ENCODE peak calls at places on chromosomes 16 and 17, in seven cellular contexts. T, Z, Y, M, K, B and X are unnamed samples.

GRCh38 chr17:1220346-1220745 is 40.6 kb upstream of the ABR start:
- DNase-seq in Y (no peak), Z (no peak), T (no peak), K (no peak), M (no peak), B (no peak), X (no peak)

GRCh38 chr16:19380316-19380715 is 37.4 kb upstream of the TMC5 start:
- DNase-seq in Y (no peak), B (no peak), K (no peak), T (no peak), M (no peak), Z (no peak), X (no peak)

GRCh38 chr16:85648070-85648714 is 35.1 kb downstream of the GSE1 start:
- DNase-seq in B (no peak), Y (no peak), K (no peak), Z (no peak), T (no peak), M (no peak), X (no peak)

GRCh38 chr16:79169239-79169638 is 431.3 kb downstream of the MAF start:
- DNase-seq in T (no peak), M (no peak), Y (no peak), B (no peak), Z (peak), K (peak), X (no peak)

GRCh38 chr17:45314761-45315549 is 1.9 kb downstream of the MAP3K14 start:
- DNase-seq in K (no peak), B (no peak), T (peak), Y (no peak), M (no peak), Z (no peak), X (no peak)

GRCh38 chr16:51388516-51388951 is 237.5 kb upstream of the SALL1 start:
- DNase-seq in Y (no peak), K (no peak), M (no peak), T (no peak), Z (peak), B (no peak), X (no peak)

GRCh38 chr16:49281843-49282642 is 405 bp upstream of the CBLN1 start:
- DNase-seq in T (peak), Y (no peak), K (peak), Z (peak), M (peak), B (peak), X (peak)

GRCh38 chr17:40315206-40315605 is 6.2 kb downstream of the RARA start:
- DNase-seq in Y (no peak), Z (no peak), T (no peak), M (no peak), K (no peak), B (no peak), X (no peak)

GRCh38 chr16:73183678-73184092 is 135.8 kb upstream of the ZFHX3 start:
- DNase-seq in Y (peak), Z (no peak), B (no peak), T (no peak), M (peak), K (no peak), X (peak)

GRCh38 chr17:20706752-20707372 is 127.3 kb downstream of the CDRT15L2 start:
- DNase-seq in T (no peak), Y (no peak), M (no peak), K (no peak), B (no peak), Z (no peak), X (no peak)

GRCh38 chr17:13967416-13967815 is 101.9 kb upstream of the COX10 start:
- DNase-seq in T (no peak), M (no peak), K (no peak), Y (no peak), B (no peak), Z (no peak), X (no peak)

GRCh38 chr17:33109331-33110072 is 117.9 kb downstream of the SPACA3 start:
- DNase-seq in Z (peak), Y (no peak), B (no peak), T (no peak), K (no peak), M (no peak), X (no peak)

GRCh38 chr16:9091867-9092281 is 430 bp downstream of the HAPSTR1 start:
- DNase-seq in Z (no peak), T (peak), B (peak), K (peak), M (no peak), Y (no peak), X (peak)

GRCh38 chr16:12228607-12229499 is 252.3 kb downstream of the SNX29 start:
- DNase-seq in Z (peak), B (peak), Y (peak), T (peak), M (peak), K (peak), X (peak)

GRCh38 chr16:2663553-2664521 is 18.5 kb upstream of the KCTD5 start:
- DNase-seq in K (no peak), T (peak), Y (no peak), M (peak), B (no peak), Z (peak), X (peak)

GRCh38 chr17:59810894-59811153 is 81.9 kb downstream of the TUBD1 start:
- DNase-seq in Z (peak), T (no peak), M (no peak), K (no peak), B (no peak), Y (no peak), X (no peak)

GRCh38 chr16:53991181-53992056 is 287.5 kb downstream of the FTO start:
- DNase-seq in B (no peak), Z (peak), Y (no peak), M (peak), K (peak), T (no peak), X (no peak)

GRCh38 chr16:14609716-14610115 is 20.3 kb downstream of the PARN start:
- DNase-seq in Y (no peak), K (no peak), T (no peak), B (no peak), Z (no peak), M (no peak), X (no peak)

GRCh38 chr16:78932395-78932794 is 668.1 kb downstream of the MAF start:
- DNase-seq in K (no peak), Z (no peak), M (no peak), B (no peak), Y (no peak), T (no peak), X (no peak)

GRCh38 chr16:59950431-59950830 is 1216.3 kb upstream of the GOT2 start:
- DNase-seq in K (no peak), Z (peak), M (no peak), Y (peak), B (no peak), T (no peak), X (no peak)

GRCh38 chr17:3892095-3892998 is 506 bp downstream of the CAMKK1 start:
- DNase-seq in Z (peak), T (peak), K (peak), M (peak), B (peak), Y (no peak), X (peak)
- TF ChIP-seq CTCF in Z (no peak), T (no peak), K (no peak), M (no peak), B (no peak), Y (no peak), X (no peak)

GRCh38 chr17:79496422-79497005 is 114.3 kb downstream of the RBFOX3 start:
- DNase-seq in B (no peak), K (no peak), Y (no peak), Z (no peak), M (no peak), T (no peak), X (no peak)
- TF ChIP-seq CTCF in B (no peak), K (no peak), Y (no peak), Z (no peak), M (no peak), T (no peak), X (no peak)

DNA sequence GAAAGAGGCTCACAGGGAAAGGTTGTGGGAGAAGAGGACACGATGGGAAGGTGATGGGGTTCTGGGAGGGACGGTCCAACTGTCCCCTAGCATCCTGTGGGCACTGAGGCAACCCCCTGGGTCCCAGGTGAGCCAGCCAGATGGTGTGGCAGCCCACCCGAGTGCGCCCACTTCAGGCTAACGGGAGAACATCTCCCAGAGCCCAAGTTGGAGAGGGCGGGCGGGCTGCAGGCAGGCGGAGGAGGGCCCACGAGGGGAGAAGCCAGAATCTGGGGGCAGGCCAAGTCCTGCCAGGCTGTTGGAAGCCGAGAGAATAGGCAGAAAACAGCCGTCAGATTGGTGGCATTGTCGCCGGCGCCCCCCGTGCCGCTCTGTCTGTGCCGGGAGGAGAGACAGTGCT is 13.8 kb upstream of the ABCC3 start:
- DNase-seq in Z (no peak), B (no peak), K (no peak), M (no peak), Y (no peak), T (no peak), X (no peak)
- TF ChIP-seq CTCF in Z (no peak), B (no peak), K (peak), M (no peak), Y (no peak), T (no peak), X (no peak)

GRCh38 chr17:5297245-5297644 is 15.2 kb downstream of the RABEP1 start:
- DNase-seq in Y (no peak), K (no peak), M (no peak), B (no peak), Z (no peak), T (no peak), X (no peak)
- TF ChIP-seq CTCF in Y (no peak), K (no peak), M (no peak), B (no peak), Z (no peak), T (no peak), X (no peak)

GRCh38 chr16:71645450-71645849 is 19.5 kb downstream of the MARVELD3 start:
- DNase-seq in B (no peak), T (peak), Z (peak), M (peak), K (peak), Y (no peak), X (no peak)
- TF ChIP-seq CTCF in B (no peak), T (peak), Z (no peak), M (peak), K (peak), Y (peak), X (peak)

DNA sequence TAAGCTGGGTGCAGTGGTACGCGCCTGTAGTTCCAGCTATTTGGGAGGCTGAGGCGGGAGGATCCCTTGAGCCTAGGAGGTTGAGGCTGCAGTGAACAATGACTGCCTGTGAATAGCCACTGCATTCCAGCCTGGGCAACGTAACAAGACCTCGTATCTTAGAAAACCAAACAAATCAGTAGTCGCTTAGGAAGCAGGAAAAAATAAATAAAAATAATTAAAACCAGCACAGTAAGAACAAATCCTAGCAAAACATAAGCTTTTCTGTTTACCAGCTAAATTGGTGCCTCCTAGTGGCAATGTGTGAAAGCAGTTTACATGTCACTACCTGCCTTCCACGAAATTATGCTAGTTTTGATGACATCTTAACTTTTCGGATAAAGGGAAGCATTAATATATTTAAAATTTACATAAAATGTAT is 1.3 kb downstream of the ARMC5 start:
- DNase-seq in K (peak), B (no peak), Y (peak), M (peak), Z (peak), T (peak), X (peak)
- TF ChIP-seq CTCF in K (peak), B (peak), Y (peak), M (peak), Z (peak), T (peak), X (peak)

GRCh38 chr17:57366558-57367351 is 110.4 kb downstream of the MSI2 start:
- DNase-seq in T (peak), Z (peak), Y (no peak), K (no peak), B (no peak), M (no peak), X (no peak)

GRCh38 chr17:57369509-57369945 is 113.2 kb downstream of the MSI2 start:
- DNase-seq in Y (no peak), B (no peak), M (no peak), T (peak), Z (peak), K (no peak), X (no peak)

GRCh38 chr17:57370051-57370581 is 113.8 kb downstream of the MSI2 start:
- DNase-seq in Z (peak), T (peak), B (no peak), M (peak), Y (peak), K (peak), X (peak)

GRCh38 chr17:57370583-57370982 is 114.3 kb downstream of the MSI2 start:
- DNase-seq in T (no peak), K (no peak), M (no peak), Z (no peak), B (no peak), Y (no peak), X (no peak)

DNA sequence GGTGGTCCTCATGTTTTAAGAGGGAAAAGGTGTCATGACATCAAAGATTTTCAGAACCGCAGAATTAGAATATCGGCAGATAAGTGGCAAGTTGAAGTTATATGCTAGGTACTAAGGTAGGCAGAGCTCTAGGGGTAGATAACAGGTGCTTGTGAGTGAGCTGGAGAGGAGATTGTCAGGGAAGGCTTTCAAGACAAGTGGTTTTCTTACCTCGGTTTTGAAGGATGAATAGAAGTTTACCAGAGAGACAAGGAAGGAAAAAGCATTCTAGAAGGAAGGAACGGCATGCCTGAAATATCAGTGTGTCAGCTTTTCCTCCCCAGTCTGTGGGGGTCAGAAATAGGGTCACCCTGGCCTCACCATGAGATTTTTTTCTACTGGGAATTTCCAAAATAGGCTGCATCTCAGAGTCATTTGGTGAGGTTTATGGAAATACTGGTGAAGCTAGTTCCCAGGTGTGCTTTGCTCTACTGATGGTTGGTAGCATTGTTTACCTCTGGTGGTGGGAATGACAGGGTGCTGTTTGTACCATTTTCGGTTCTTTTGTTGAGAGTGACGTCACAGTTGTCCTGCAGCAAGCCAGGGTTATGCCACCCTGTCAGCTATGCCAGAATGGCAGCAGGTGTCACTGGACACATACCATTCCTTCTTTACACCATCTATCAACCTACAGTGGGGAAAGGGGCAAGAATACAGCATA is 112.5 kb downstream of the MSI2 start:
- DNase-seq in M (no peak), K (no peak), B (no peak), T (peak), Z (no peak), Y (no peak), X (no peak)
- TF ChIP-seq CTCF in M (no peak), K (no peak), B (no peak), T (no peak), Z (no peak), Y (no peak), X (no peak)